ENCODE peak calls at places on chromosomes 11 and 22, in seven cellular contexts. One of them, this sample, is unnamed.

GRCh38 chr11:129881570-129882170 is 13.7 kb downstream of the NFRKB start:
- DNase-seq in brain microvascular endothelial cell: peak
- DNase-seq in uterus: no peak
- DNase-seq in psoas muscle: no peak
- DNase-seq in heart left ventricle: no peak
- DNase-seq in IMR-90: peak
- DNase-seq in stomach: peak
- DNase-seq in this sample: peak

GRCh38 chr22:25354456-25354855 is 135.0 kb downstream of the CRYBB2 start:
- DNase-seq in brain microvascular endothelial cell: no peak
- DNase-seq in uterus: no peak
- DNase-seq in psoas muscle: no peak
- DNase-seq in heart left ventricle: no peak
- DNase-seq in IMR-90: no peak
- DNase-seq in stomach: no peak
- DNase-seq in this sample: no peak

GRCh38 chr22:39185601-39186012 is 33.1 kb upstream of the CBX7 start:
- DNase-seq in brain microvascular endothelial cell: no peak
- DNase-seq in uterus: no peak
- DNase-seq in psoas muscle: peak
- DNase-seq in heart left ventricle: peak
- DNase-seq in IMR-90: peak
- DNase-seq in stomach: no peak
- DNase-seq in this sample: peak

GRCh38 chr22:41302016-41302767 is 867 bp downstream of the ZC3H7B start:
- DNase-seq in brain microvascular endothelial cell: no peak
- DNase-seq in uterus: peak
- DNase-seq in psoas muscle: no peak
- DNase-seq in heart left ventricle: no peak
- DNase-seq in IMR-90: no peak
- DNase-seq in stomach: no peak
- DNase-seq in this sample: peak

GRCh38 chr11:104763930-104764717 is 134.1 kb downstream of the CASP12 start:
- DNase-seq in brain microvascular endothelial cell: no peak
- DNase-seq in uterus: no peak
- DNase-seq in psoas muscle: no peak
- DNase-seq in heart left ventricle: no peak
- DNase-seq in IMR-90: no peak
- DNase-seq in stomach: no peak
- DNase-seq in this sample: no peak

GRCh38 chr11:45187375-45187774 is 40.9 kb downstream of the PRDM11 start:
- DNase-seq in brain microvascular endothelial cell: no peak
- DNase-seq in uterus: no peak
- DNase-seq in psoas muscle: no peak
- DNase-seq in heart left ventricle: no peak
- DNase-seq in IMR-90: no peak
- DNase-seq in stomach: no peak
- DNase-seq in this sample: no peak

GRCh38 chr11:1200611-1201191 is 22.2 kb upstream of the MUC5B start:
- DNase-seq in brain microvascular endothelial cell: no peak
- DNase-seq in uterus: no peak
- DNase-seq in psoas muscle: peak
- DNase-seq in heart left ventricle: peak
- DNase-seq in IMR-90: no peak
- DNase-seq in stomach: peak
- DNase-seq in this sample: no peak

GRCh38 chr22:50724616-50725015 is 13.4 kb upstream of the ACR start:
- DNase-seq in brain microvascular endothelial cell: no peak
- DNase-seq in uterus: no peak
- DNase-seq in psoas muscle: no peak
- DNase-seq in heart left ventricle: no peak
- DNase-seq in IMR-90: no peak
- DNase-seq in stomach: no peak
- DNase-seq in this sample: no peak

GRCh38 chr11:47335733-47336132 is 16.8 kb downstream of the MYBPC3 start:
- DNase-seq in brain microvascular endothelial cell: no peak
- DNase-seq in uterus: no peak
- DNase-seq in psoas muscle: no peak
- DNase-seq in heart left ventricle: peak
- DNase-seq in IMR-90: no peak
- DNase-seq in stomach: no peak
- DNase-seq in this sample: peak

GRCh38 chr11:86214710-86215109 is 29.8 kb upstream of the EED start:
- DNase-seq in brain microvascular endothelial cell: no peak
- DNase-seq in uterus: no peak
- DNase-seq in psoas muscle: no peak
- DNase-seq in heart left ventricle: no peak
- DNase-seq in IMR-90: no peak
- DNase-seq in stomach: no peak
- DNase-seq in this sample: no peak

GRCh38 chr11:133384731-133385130 is 147.6 kb downstream of the OPCML start:
- DNase-seq in brain microvascular endothelial cell: no peak
- DNase-seq in uterus: no peak
- DNase-seq in psoas muscle: no peak
- DNase-seq in heart left ventricle: no peak
- DNase-seq in IMR-90: no peak
- DNase-seq in stomach: no peak
- DNase-seq in this sample: no peak

GRCh38 chr11:3823303-3823702 is 14.9 kb downstream of the PGAP2 start:
- DNase-seq in brain microvascular endothelial cell: peak
- DNase-seq in uterus: no peak
- DNase-seq in psoas muscle: no peak
- DNase-seq in heart left ventricle: peak
- DNase-seq in IMR-90: peak
- DNase-seq in stomach: no peak
- DNase-seq in this sample: no peak

GRCh38 chr11:120900642-120901041 is 123.3 kb upstream of the TBCEL start:
- DNase-seq in brain microvascular endothelial cell: peak
- DNase-seq in uterus: no peak
- DNase-seq in psoas muscle: no peak
- DNase-seq in heart left ventricle: no peak
- DNase-seq in IMR-90: no peak
- DNase-seq in stomach: no peak
- DNase-seq in this sample: peak

GRCh38 chr11:37503411-37504065 is 905.5 kb upstream of the RAG2 start:
- DNase-seq in brain microvascular endothelial cell: no peak
- DNase-seq in uterus: no peak
- DNase-seq in psoas muscle: no peak
- DNase-seq in heart left ventricle: no peak
- DNase-seq in IMR-90: no peak
- DNase-seq in stomach: no peak
- DNase-seq in this sample: no peak

GRCh38 chr11:2305862-2306823 is 4.3 kb downstream of the TSPAN32 start:
- DNase-seq in brain microvascular endothelial cell: no peak
- DNase-seq in uterus: peak
- DNase-seq in psoas muscle: peak
- DNase-seq in heart left ventricle: peak
- DNase-seq in IMR-90: peak
- DNase-seq in stomach: peak
- DNase-seq in this sample: peak

GRCh38 chr11:127226376-127226775 is 225.8 kb upstream of the KIRREL3 start:
- DNase-seq in brain microvascular endothelial cell: no peak
- DNase-seq in uterus: no peak
- DNase-seq in psoas muscle: no peak
- DNase-seq in heart left ventricle: no peak
- DNase-seq in IMR-90: no peak
- DNase-seq in stomach: no peak
- DNase-seq in this sample: no peak

GRCh38 chr11:80379620-80380278 is 938.9 kb upstream of the TENM4 start:
- DNase-seq in brain microvascular endothelial cell: no peak
- DNase-seq in uterus: no peak
- DNase-seq in psoas muscle: no peak
- DNase-seq in heart left ventricle: no peak
- DNase-seq in IMR-90: no peak
- DNase-seq in stomach: no peak
- DNase-seq in this sample: no peak

GRCh38 chr22:50192056-50192824 is 6.5 kb downstream of the TRABD start:
- DNase-seq in brain microvascular endothelial cell: no peak
- DNase-seq in uterus: no peak
- DNase-seq in psoas muscle: peak
- DNase-seq in heart left ventricle: peak
- DNase-seq in IMR-90: peak
- DNase-seq in stomach: peak
- DNase-seq in this sample: no peak

GRCh38 chr11:118895093-118896039 is 11.7 kb downstream of the CXCR5 start:
- DNase-seq in brain microvascular endothelial cell: no peak
- DNase-seq in uterus: no peak
- DNase-seq in psoas muscle: no peak
- DNase-seq in heart left ventricle: no peak
- DNase-seq in IMR-90: no peak
- DNase-seq in stomach: no peak
- DNase-seq in this sample: peak

GRCh38 chr11:131246589-131247164 is 123.7 kb upstream of the NTM start:
- DNase-seq in brain microvascular endothelial cell: no peak
- DNase-seq in uterus: no peak
- DNase-seq in psoas muscle: peak
- DNase-seq in heart left ventricle: peak
- DNase-seq in IMR-90: no peak
- DNase-seq in stomach: peak
- DNase-seq in this sample: peak

GRCh38 chr11:115792903-115793302 is 288.7 kb upstream of the CADM1 start:
- DNase-seq in brain microvascular endothelial cell: no peak
- DNase-seq in uterus: no peak
- DNase-seq in psoas muscle: no peak
- DNase-seq in heart left ventricle: no peak
- DNase-seq in IMR-90: no peak
- DNase-seq in stomach: no peak
- DNase-seq in this sample: no peak

GRCh38 chr22:43592470-43592869 is 180.7 kb downstream of the MPPED1 start:
- DNase-seq in brain microvascular endothelial cell: no peak
- DNase-seq in uterus: no peak
- DNase-seq in psoas muscle: no peak
- DNase-seq in heart left ventricle: no peak
- DNase-seq in IMR-90: peak
- DNase-seq in stomach: no peak
- DNase-seq in this sample: peak

GRCh38 chr11:65712633-65713076 is 603 bp downstream of the KAT5 start:
- DNase-seq in brain microvascular endothelial cell: no peak
- DNase-seq in uterus: no peak
- DNase-seq in psoas muscle: no peak
- DNase-seq in heart left ventricle: no peak
- DNase-seq in IMR-90: no peak
- DNase-seq in stomach: no peak
- DNase-seq in this sample: no peak

GRCh38 chr22:50198624-50199017 is 2.2 kb upstream of the SELENOO start:
- DNase-seq in brain microvascular endothelial cell: no peak
- DNase-seq in uterus: no peak
- DNase-seq in psoas muscle: no peak
- DNase-seq in heart left ventricle: no peak
- DNase-seq in IMR-90: no peak
- DNase-seq in stomach: no peak
- DNase-seq in this sample: no peak

GRCh38 chr11:114259551-114259983 is 36.6 kb upstream of the NNMT start:
- DNase-seq in brain microvascular endothelial cell: no peak
- DNase-seq in uterus: no peak
- DNase-seq in psoas muscle: no peak
- DNase-seq in heart left ventricle: no peak
- DNase-seq in IMR-90: no peak
- DNase-seq in stomach: no peak
- DNase-seq in this sample: no peak

DNA sequence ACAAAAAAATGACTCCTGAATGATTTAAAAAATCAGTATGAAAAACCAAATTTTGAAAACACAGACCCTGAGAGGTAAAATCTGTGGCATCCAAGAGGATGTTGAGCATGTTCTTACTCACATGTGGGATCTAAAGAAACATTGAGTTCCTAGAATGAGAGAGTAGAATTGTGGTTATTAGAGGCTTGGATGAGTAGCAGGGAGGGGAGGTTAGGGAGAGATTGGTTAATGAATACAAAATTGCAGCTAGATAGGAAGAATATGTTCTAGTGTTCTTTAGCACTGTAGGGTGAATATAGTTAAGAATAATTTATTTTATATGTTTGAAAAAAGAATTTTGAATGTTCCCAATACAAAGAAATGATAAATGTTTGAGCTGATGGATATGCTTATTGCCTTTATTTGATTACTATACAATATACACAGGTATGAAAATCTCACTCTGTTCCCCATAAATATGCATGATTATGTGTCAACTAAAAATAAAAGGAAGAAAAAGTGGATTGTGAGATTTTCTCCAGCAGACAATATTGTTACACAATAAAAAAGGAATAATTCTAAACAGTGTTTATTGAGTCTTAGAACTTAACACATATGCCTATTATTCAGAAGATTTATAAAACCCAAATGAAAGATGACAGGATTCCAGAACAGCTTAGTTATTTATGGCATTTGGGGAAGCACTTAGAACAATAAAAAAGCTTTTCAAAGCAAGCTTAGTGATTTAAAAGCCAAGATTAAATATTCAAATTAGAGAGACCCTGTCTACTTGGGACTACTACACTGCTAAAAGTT is 28.7 kb downstream of the MS4A2 start:
- DNase-seq in brain microvascular endothelial cell: no peak
- DNase-seq in uterus: no peak
- DNase-seq in psoas muscle: no peak
- DNase-seq in heart left ventricle: no peak
- DNase-seq in IMR-90: no peak
- DNase-seq in stomach: no peak
- DNase-seq in this sample: no peak
- H3K27ac ChIP-seq in brain microvascular endothelial cell: no peak
- H3K27ac ChIP-seq in uterus: no peak
- H3K27ac ChIP-seq in psoas muscle: no peak
- H3K27ac ChIP-seq in heart left ventricle: no peak
- H3K27ac ChIP-seq in IMR-90: no peak
- H3K27ac ChIP-seq in stomach: no peak
- H3K27ac ChIP-seq in this sample: no peak

DNA sequence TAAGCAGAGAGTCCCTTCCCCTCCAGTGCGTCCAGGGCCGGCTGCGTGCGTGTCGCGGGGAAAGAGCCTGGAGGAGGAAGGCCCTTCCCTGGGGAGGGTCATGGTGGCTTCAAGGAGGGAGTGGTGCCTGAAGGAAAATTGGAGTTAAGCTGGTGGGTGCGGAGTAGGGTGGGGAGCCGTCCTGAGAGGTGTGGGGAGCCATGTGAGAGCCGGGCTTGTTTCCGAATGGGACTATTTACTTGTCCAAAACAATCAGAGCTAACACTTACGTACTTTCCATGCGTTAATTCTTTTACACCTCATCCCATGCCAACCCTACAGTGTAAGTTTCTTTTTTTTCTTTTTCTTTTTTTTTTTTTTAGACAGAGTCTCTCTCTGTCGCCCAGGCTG is 762 bp downstream of the IGHMBP2 start:
- DNase-seq in brain microvascular endothelial cell: peak
- DNase-seq in uterus: no peak
- DNase-seq in psoas muscle: peak
- DNase-seq in heart left ventricle: peak
- DNase-seq in IMR-90: no peak
- DNase-seq in stomach: no peak
- DNase-seq in this sample: no peak
- H3K27ac ChIP-seq in brain microvascular endothelial cell: peak
- H3K27ac ChIP-seq in uterus: peak
- H3K27ac ChIP-seq in psoas muscle: peak
- H3K27ac ChIP-seq in heart left ventricle: peak
- H3K27ac ChIP-seq in IMR-90: peak
- H3K27ac ChIP-seq in stomach: peak
- H3K27ac ChIP-seq in this sample: no peak

GRCh38 chr22:37026325-37026724 is 6.8 kb downstream of the MPST start:
- DNase-seq in brain microvascular endothelial cell: no peak
- DNase-seq in uterus: no peak
- DNase-seq in psoas muscle: no peak
- DNase-seq in heart left ventricle: peak
- DNase-seq in IMR-90: no peak
- DNase-seq in stomach: no peak
- DNase-seq in this sample: no peak
- H3K27ac ChIP-seq in brain microvascular endothelial cell: no peak
- H3K27ac ChIP-seq in uterus: no peak
- H3K27ac ChIP-seq in psoas muscle: no peak
- H3K27ac ChIP-seq in heart left ventricle: peak
- H3K27ac ChIP-seq in IMR-90: no peak
- H3K27ac ChIP-seq in stomach: no peak
- H3K27ac ChIP-seq in this sample: no peak

GRCh38 chr11:71283960-71284359 is 31.6 kb upstream of the SHANK2 start:
- DNase-seq in brain microvascular endothelial cell: no peak
- DNase-seq in uterus: no peak
- DNase-seq in psoas muscle: no peak
- DNase-seq in heart left ventricle: no peak
- DNase-seq in IMR-90: no peak
- DNase-seq in stomach: peak
- DNase-seq in this sample: peak
- H3K27ac ChIP-seq in brain microvascular endothelial cell: no peak
- H3K27ac ChIP-seq in uterus: no peak
- H3K27ac ChIP-seq in psoas muscle: no peak
- H3K27ac ChIP-seq in heart left ventricle: no peak
- H3K27ac ChIP-seq in IMR-90: no peak
- H3K27ac ChIP-seq in stomach: peak
- H3K27ac ChIP-seq in this sample: no peak

This sample was measured in endodermal cell.